ENCODE peak calls at places on chromosomes 4 and X, in nine cellular contexts. Q, X, D, M, E, T, K, Z and J are unnamed samples.

GRCh38 chr4:80026080-80026479 is 46.9 kb downstream of the ANTXR2 start:
- DNase-seq in Q (no peak), X (no peak), M (no peak), T (no peak), E (no peak), D (no peak), K (peak), Z (peak), J (no peak)

GRCh38 chr4:139530833-139531427 is 25.1 kb downstream of the SETD7 start:
- DNase-seq in E (peak), Z (no peak), D (peak), K (peak), M (peak), X (peak), Q (no peak), T (peak), J (peak)

GRCh38 chrX:40647307-40648197 is at the start of gene CXorf38:
- DNase-seq in E (peak), D (peak), Z (peak), K (peak), M (peak), Q (peak), T (peak), X (peak), J (peak)

GRCh38 chr4:62571494-62571893 is 1371.4 kb downstream of the ADGRL3 start:
- DNase-seq in E (peak), M (no peak), T (no peak), Z (no peak), X (no peak), K (no peak), Q (no peak), D (no peak), J (no peak)

GRCh38 chr4:185540040-185540439 is 4.7 kb upstream of the PDLIM3 start:
- DNase-seq in Q (no peak), D (no peak), X (no peak), E (no peak), M (no peak), T (no peak), K (no peak), Z (no peak), J (no peak)

GRCh38 chr4:75555294-75556164 is at the start of gene ODAPH:
- DNase-seq in T (no peak), Q (no peak), M (no peak), X (no peak), Z (peak), D (peak), E (peak), K (no peak), J (no peak)

GRCh38 chr4:74375824-74376426 is 11.0 kb downstream of the EREG start:
- DNase-seq in Z (no peak), E (peak), T (no peak), Q (no peak), D (no peak), X (no peak), M (no peak), K (no peak), J (no peak)

GRCh38 chr4:1166509-1167243 is 5.7 kb downstream of the SPON2 start:
- DNase-seq in M (no peak), Z (no peak), D (no peak), E (no peak), X (no peak), K (peak), Q (peak), T (no peak), J (no peak)

GRCh38 chrX:386768-387575 is at the start of gene PPP2R3B:
- DNase-seq in Q (peak), E (peak), M (peak), T (no peak), X (peak), K (peak), Z (peak), D (peak), J (peak)

GRCh38 chrX:20418379-20418778 is 151.7 kb upstream of the RPS6KA3 start:
- DNase-seq in M (no peak), E (no peak), T (no peak), D (peak), X (no peak), K (peak), Z (no peak), Q (no peak), J (no peak)

GRCh38 chr4:72320185-72320948 is 248.7 kb downstream of the ADAMTS3 start:
- DNase-seq in T (peak), Z (no peak), D (no peak), E (no peak), Q (no peak), K (no peak), M (no peak), X (no peak), J (no peak)

GRCh38 chr4:182929296-182929695 is 12.1 kb upstream of the DCTD start:
- DNase-seq in Z (peak), E (no peak), T (no peak), M (no peak), K (no peak), D (no peak), X (no peak), Q (no peak), J (no peak)

GRCh38 chr4:163548481-163549243 is 54.2 kb downstream of the TMA16 start:
- DNase-seq in K (peak), Q (no peak), D (no peak), M (peak), E (no peak), Z (peak), X (no peak), T (peak), J (no peak)

GRCh38 chr4:164252286-164252685 is 501.6 kb upstream of the SMIM31 start:
- DNase-seq in Q (no peak), E (no peak), K (no peak), X (no peak), T (no peak), Z (no peak), M (no peak), D (no peak), J (no peak)

GRCh38 chr4:81038636-81039350 is 8.3 kb downstream of the BMP3 start:
- DNase-seq in Q (no peak), X (no peak), K (no peak), D (no peak), M (no peak), Z (no peak), E (no peak), T (no peak), J (no peak)

GRCh38 chrX:632391-633042 is 1.9 kb downstream of the SHOX start:
- DNase-seq in D (no peak), K (no peak), T (no peak), X (no peak), E (no peak), M (no peak), Q (no peak), Z (no peak), J (no peak)

GRCh38 chr4:169132561-169133305 is 122.7 kb upstream of the CBR4 start:
- DNase-seq in Q (no peak), M (no peak), X (no peak), Z (no peak), K (no peak), D (no peak), T (no peak), E (no peak), J (no peak)

GRCh38 chr4:184282251-184282713 is 64.6 kb upstream of the ENPP6 start:
- DNase-seq in E (peak), M (peak), D (peak), K (no peak), T (peak), Z (no peak), X (no peak), Q (no peak), J (peak)
- TF ChIP-seq POLR2A in E (no peak), M (no peak), D (no peak), K (no peak), T (no peak), Z (no peak), X (no peak), Q (no peak), J (no peak)

DNA sequence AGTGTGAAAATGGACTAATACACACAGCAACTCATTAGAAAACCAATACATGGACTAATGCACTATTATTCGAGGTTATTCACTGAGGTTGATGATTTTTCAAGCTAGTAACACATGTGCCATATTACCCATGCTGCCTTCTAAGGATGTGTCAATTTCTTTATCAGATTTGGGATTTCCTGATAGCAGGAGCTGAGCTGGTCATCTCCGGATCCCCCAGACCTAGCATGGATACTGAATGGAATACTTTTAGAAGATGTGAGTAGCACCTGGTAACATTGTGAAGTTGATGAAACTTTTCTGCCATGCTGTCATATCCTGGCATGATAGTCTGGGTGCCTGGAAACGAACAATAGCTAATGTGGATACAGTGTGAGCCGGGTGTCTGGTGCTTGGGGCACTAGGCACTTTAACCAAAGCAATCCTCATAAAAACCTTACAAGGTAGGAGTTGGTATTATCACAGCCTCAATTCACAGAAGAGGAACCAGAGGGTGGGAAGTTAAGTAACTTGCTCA is 11.0 kb upstream of the CYTL1 start:
- DNase-seq in M (no peak), D (no peak), K (peak), Q (no peak), T (no peak), Z (no peak), E (no peak), X (no peak), J (no peak)
- TF ChIP-seq POLR2A in M (no peak), D (no peak), K (no peak), Q (no peak), T (no peak), Z (no peak), E (no peak), X (no peak), J (no peak)

GRCh38 chr4:153465583-153465921 is 608 bp upstream of the TMEM131L start:
- DNase-seq in Q (peak), M (peak), Z (peak), X (peak), T (no peak), E (peak), K (peak), D (peak), J (peak)

GRCh38 chr4:153465145-153465544 is 1.0 kb upstream of the TMEM131L start:
- DNase-seq in M (no peak), X (no peak), E (no peak), T (peak), Z (no peak), D (no peak), K (peak), Q (no peak), J (no peak)

GRCh38 chr4:153467154-153467896 is 1.2 kb downstream of the TMEM131L start:
- DNase-seq in D (peak), T (peak), X (no peak), Q (no peak), M (peak), Z (no peak), E (peak), K (peak), J (peak)

GRCh38 chr4:153466637-153467153 is 535 bp downstream of the TMEM131L start:
- DNase-seq in X (no peak), K (no peak), E (no peak), Q (no peak), T (no peak), D (no peak), Z (no peak), M (no peak), J (no peak)

DNA sequence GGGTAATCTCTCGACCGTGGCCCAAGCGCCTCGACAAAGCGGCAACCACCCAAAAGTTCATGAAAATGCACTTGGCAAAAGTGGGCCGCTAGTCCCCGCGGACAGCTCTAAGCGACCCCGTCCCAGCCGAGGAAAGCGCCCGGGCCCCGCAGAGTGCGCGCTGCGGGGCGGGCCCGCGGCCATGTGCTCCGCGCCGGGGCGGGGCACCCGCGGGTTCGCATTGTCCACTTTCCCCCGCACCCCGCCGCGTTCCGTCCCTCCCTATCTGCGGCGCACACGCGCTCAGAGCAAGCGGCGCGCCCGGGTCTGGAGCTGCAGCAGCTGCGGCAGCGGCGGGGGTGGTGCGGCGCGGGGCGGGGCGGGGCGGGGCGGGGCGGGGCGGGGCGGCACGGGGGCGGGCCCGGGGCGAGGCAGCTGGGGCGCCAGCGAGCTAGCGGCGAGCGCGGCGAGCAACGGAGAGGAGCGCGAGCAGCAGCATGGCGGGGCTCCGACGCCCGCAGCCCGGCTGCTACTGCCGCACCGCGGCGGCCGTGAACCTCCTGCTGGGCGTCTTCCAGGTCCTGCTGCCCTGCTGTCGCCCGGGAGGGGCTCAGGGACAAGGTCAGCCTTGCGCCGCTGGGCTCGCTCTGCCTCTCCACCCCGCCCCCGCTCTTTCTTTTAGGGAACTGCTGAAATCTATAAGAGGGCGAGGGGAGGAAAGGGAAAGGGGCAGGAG is at the start of gene TMEM131L:
- DNase-seq in E (peak), M (peak), T (peak), Q (peak), Z (peak), D (peak), K (peak), X (peak), J (peak)
- TF ChIP-seq POLR2A in E (peak), M (peak), T (peak), Q (no peak), Z (peak), D (peak), K (peak), X (no peak), J (peak)

DNA sequence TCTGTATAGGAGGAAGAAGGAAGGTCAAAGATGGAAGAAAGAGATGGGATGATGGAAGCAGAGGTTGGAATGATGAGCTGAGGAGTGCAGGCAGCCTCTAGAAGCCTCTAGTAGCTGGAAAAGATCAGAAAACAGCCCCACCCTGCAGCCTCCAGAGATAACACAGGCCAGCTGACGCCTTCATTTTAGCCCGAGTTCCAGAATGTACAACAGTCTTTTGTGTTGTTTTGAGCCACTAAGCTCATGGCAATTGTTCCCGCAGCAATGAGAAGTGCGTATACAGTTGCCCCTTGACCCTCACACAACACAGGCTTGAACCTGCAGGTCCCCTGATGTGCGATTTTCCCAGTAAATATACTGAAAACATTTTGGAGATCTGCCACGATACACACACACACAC is 72.0 kb downstream of the WFS1 start:
- DNase-seq in E (no peak), Q (no peak), T (no peak), D (no peak), M (no peak), Z (no peak), X (no peak), K (no peak), J (no peak)
- TF ChIP-seq POLR2A in E (no peak), Q (no peak), T (no peak), D (no peak), M (no peak), Z (no peak), X (no peak), K (no peak), J (no peak)

GRCh38 chr4:88698539-88698938 is 910 bp upstream of the NAP1L5 start:
- DNase-seq in E (no peak), K (no peak), M (no peak), Z (no peak), X (no peak), Q (no peak), D (no peak), T (peak), J (no peak)

GRCh38 chr4:88696620-88697019 is 1.0 kb downstream of the NAP1L5 start:
- DNase-seq in M (no peak), T (no peak), K (no peak), E (no peak), D (no peak), X (no peak), Q (no peak), Z (peak), J (no peak)

GRCh38 chr4:88693792-88694191 is 3.8 kb downstream of the NAP1L5 start:
- DNase-seq in D (no peak), T (no peak), X (no peak), M (no peak), Z (no peak), E (no peak), K (no peak), Q (no peak), J (no peak)

GRCh38 chr4:88697113-88697512 is 516 bp downstream of the NAP1L5 start:
- DNase-seq in X (peak), K (peak), Z (peak), M (no peak), E (peak), T (peak), Q (no peak), D (no peak), J (no peak)

DNA sequence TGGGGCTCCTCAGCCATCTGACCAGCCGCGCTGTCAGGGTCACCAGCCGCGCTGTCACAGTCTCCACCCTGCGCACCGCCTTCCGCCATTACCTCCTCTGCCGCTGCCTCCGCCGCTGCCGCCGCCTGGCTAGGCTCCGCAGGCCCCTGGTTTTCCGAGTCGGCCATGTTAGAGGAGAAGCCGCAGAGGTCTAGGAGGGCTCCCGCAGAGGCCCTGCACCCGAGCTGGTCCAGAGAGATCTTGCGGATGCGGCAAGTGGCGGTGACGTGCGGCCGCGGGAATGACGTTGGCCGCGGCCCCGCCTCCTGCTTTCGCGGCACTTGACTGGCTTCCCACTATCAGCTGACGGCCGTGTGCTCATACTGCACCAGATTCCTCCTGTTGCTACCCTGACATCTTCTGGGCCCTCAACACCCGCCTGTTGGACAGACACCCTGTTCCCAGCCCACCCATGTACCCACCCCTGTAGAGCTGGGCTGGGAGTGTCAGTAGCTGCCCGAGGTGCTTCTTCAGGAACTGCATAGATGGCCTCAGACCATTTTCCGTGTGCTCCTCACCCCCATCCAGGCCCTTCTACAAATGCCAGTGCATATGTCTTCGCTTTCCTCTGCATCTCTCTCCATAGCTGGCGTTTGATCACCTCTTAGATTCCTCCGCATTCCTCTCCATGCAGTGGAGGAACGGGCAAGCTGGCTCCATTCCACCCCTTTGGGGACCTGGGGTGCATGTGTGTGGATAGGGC is at the start of gene NAP1L5:
- DNase-seq in X (peak), E (peak), T (peak), K (peak), Q (peak), Z (peak), M (peak), D (peak), J (peak)
- TF ChIP-seq POLR2A in X (peak), E (no peak), T (peak), K (no peak), Q (peak), Z (peak), M (peak), D (peak), J (peak)

GRCh38 chrX:120559799-120560198 is 963 bp downstream of the CUL4B start:
- DNase-seq in X (no peak), Q (no peak), K (peak), E (no peak), Z (no peak), T (no peak), D (no peak), M (no peak), J (no peak)

GRCh38 chrX:120561634-120562568 is 1.1 kb upstream of the CUL4B start:
- DNase-seq in D (no peak), X (no peak), M (no peak), Q (no peak), Z (no peak), T (no peak), E (no peak), K (peak), J (no peak)

GRCh38 chrX:120560405-120560841 is 339 bp downstream of the CUL4B start:
- DNase-seq in T (peak), X (peak), D (peak), Z (peak), M (peak), Q (no peak), E (peak), K (peak), J (peak)

GRCh38 chrX:120562569-120562926 is 1.8 kb upstream of the CUL4B start:
- DNase-seq in T (no peak), Q (no peak), E (no peak), X (no peak), Z (no peak), M (no peak), D (no peak), K (no peak), J (no peak)

GRCh38 chrX:120560842-120561633 is at the start of gene CUL4B:
- DNase-seq in E (peak), T (peak), Q (peak), D (peak), X (peak), Z (peak), M (peak), K (peak), J (peak)
- TF ChIP-seq POLR2A in E (peak), T (no peak), Q (peak), D (no peak), X (peak), Z (peak), M (peak), K (peak), J (peak)